ENCODE peak calls at places on chromosomes 2 and 18, in seven cellular contexts. I is spleen, K is stomach, J is transverse colon, A is HepG2, M is GM12878, B is HCT116. R is an unnamed sample. For H3K9me3, the result is how much of the 10 kb centered on the place peaks cover.

GRCh38 chr18:48391863-48392262 is 17.3 kb downstream of the ZBTB7C start:
- DNase-seq in A (no peak), I (no peak), B (no peak), K (peak), J (no peak), M (no peak), R (no peak)

GRCh38 chr2:219629976-219630695 is 2.7 kb downstream of the SLC4A3 start:
- DNase-seq in K (no peak), I (no peak), A (no peak), B (no peak), M (no peak), J (no peak), R (peak)

GRCh38 chr2:240739797-240740196 is 48.1 kb downstream of the AQP12A start:
- DNase-seq in M (no peak), J (no peak), A (no peak), K (no peak), I (no peak), B (no peak), R (no peak)

GRCh38 chr2:20812779-20813178 is 10.1 kb downstream of the LDAH start:
- DNase-seq in B (no peak), J (no peak), K (no peak), A (no peak), M (no peak), I (no peak), R (no peak)

GRCh38 chr2:104429978-104430740 is 423.8 kb upstream of the POU3F3 start:
- DNase-seq in K (no peak), J (no peak), B (no peak), I (no peak), M (no peak), A (no peak), R (no peak)

GRCh38 chr2:98876741-98877140 is 59.3 kb downstream of the CRACDL start:
- DNase-seq in M (no peak), B (no peak), K (no peak), I (no peak), A (no peak), J (no peak), R (no peak)

GRCh38 chr2:70328921-70329561 is 27.2 kb upstream of the FAM136A start:
- DNase-seq in M (no peak), J (peak), A (peak), B (peak), K (peak), I (no peak), R (no peak)

GRCh38 chr18:58998421-58999203 is 133.9 kb downstream of the ZNF532 start:
- DNase-seq in J (peak), M (no peak), K (no peak), B (no peak), I (no peak), A (no peak), R (no peak)

GRCh38 chr2:149313512-149313972 is 16.8 kb upstream of the LYPD6 start:
- DNase-seq in M (peak), J (peak), I (no peak), A (peak), B (peak), K (peak), R (no peak)

GRCh38 chr18:80168982-80169381 is 59.9 kb downstream of the ADNP2 start:
- DNase-seq in J (peak), B (no peak), I (no peak), M (no peak), K (peak), A (no peak), R (no peak)

GRCh38 chr2:43133708-43134570 is 92.5 kb downstream of the ZFP36L2 start:
- DNase-seq in K (peak), B (no peak), M (no peak), J (peak), I (peak), A (no peak), R (no peak)

GRCh38 chr2:217102941-217103340 is 243.1 kb upstream of the TNP1 start:
- DNase-seq in M (no peak), K (no peak), B (no peak), J (no peak), A (no peak), I (no peak), R (no peak)

GRCh38 chr2:109419960-109420370 is 193.8 kb downstream of the SEPTIN10 start:
- DNase-seq in M (no peak), B (no peak), A (no peak), I (peak), K (no peak), J (no peak), R (no peak)

GRCh38 chr2:149017116-149017985 is 21.1 kb upstream of the LYPD6B start:
- DNase-seq in B (peak), M (peak), K (peak), J (peak), I (peak), A (peak), R (peak)

GRCh38 chr18:4455113-4455811 is at the start of gene DLGAP1:
- DNase-seq in K (peak), A (peak), B (no peak), M (no peak), I (peak), J (peak), R (peak)

GRCh38 chr2:48799605-48800004 is 44.1 kb upstream of the LHCGR start:
- DNase-seq in K (no peak), A (no peak), B (no peak), J (no peak), I (no peak), M (no peak), R (no peak)

GRCh38 chr2:232432598-232433184 is 23.3 kb upstream of the ALPI start:
- DNase-seq in B (no peak), K (no peak), I (peak), A (no peak), J (no peak), M (no peak), R (no peak)

GRCh38 chr2:501130-501529 is 176.1 kb downstream of the TMEM18 start:
- DNase-seq in A (no peak), B (peak), K (no peak), M (no peak), J (no peak), I (no peak), R (no peak)

GRCh38 chr18:55290898-55291297 is 297.1 kb downstream of the TCF4 start:
- DNase-seq in K (no peak), I (no peak), J (no peak), M (no peak), A (no peak), B (no peak), R (no peak)

GRCh38 chr2:240346753-240347372 is 88.6 kb upstream of the GPC1 start:
- DNase-seq in K (no peak), A (no peak), B (no peak), M (no peak), J (no peak), I (no peak), R (peak)

GRCh38 chr2:26356771-26357170 is 10.2 kb upstream of the ADGRF3 start:
- DNase-seq in K (no peak), M (no peak), I (no peak), B (no peak), J (no peak), A (no peak), R (no peak)

GRCh38 chr2:220157312-220157711 is 529.9 kb downstream of the SLC4A3 start:
- DNase-seq in A (no peak), M (no peak), I (no peak), K (no peak), J (no peak), B (no peak), R (no peak)

GRCh38 chr2:178806543-178806942 is 680 bp downstream of the TTN start:
- DNase-seq in J (no peak), B (no peak), M (no peak), A (no peak), K (no peak), I (no peak), R (no peak)

GRCh38 chr2:40177366-40177765 is 274.5 kb downstream of the SLC8A1 start:
- DNase-seq in A (no peak), I (no peak), K (no peak), M (no peak), B (no peak), J (no peak), R (no peak)

GRCh38 chr18:55097406-55098170 is 138.3 kb upstream of the CCDC68 start:
- DNase-seq in B (no peak), A (no peak), I (no peak), J (no peak), M (no peak), K (no peak), R (no peak)

GRCh38 chr2:239818531-239819011 is 206.6 kb downstream of the NDUFA10 start:
- DNase-seq in I (peak), K (peak), M (no peak), J (no peak), B (no peak), A (no peak), R (peak)

GRCh38 chr2:240891492-240892340 is 4.2 kb downstream of the MAB21L4 start:
- DNase-seq in B (no peak), I (no peak), J (no peak), K (no peak), M (no peak), A (no peak), R (no peak)

GRCh38 chr2:100470898-100471514 is 724 bp downstream of the NMS start:
- DNase-seq in A (peak), K (no peak), M (no peak), J (no peak), B (no peak), I (no peak), R (no peak)

GRCh38 chr2:119826370-119826961 is 66.7 kb downstream of the PTPN4 start:
- DNase-seq in K (no peak), J (peak), B (no peak), M (no peak), I (no peak), A (peak), R (no peak)

GRCh38 chr18:54835944-54836343 is 7.7 kb downstream of the RAB27B start:
- DNase-seq in B (no peak), I (no peak), A (no peak), M (no peak), J (no peak), K (no peak), R (no peak)

GRCh38 chr2:10135296-10136089 is 13.0 kb downstream of the RRM2 start:
- DNase-seq in B (no peak), K (no peak), J (no peak), A (no peak), I (peak), M (no peak), R (no peak)

GRCh38 chr2:167293172-167293781 is 405.0 kb downstream of the XIRP2 start:
- DNase-seq in B (no peak), A (no peak), J (peak), M (no peak), K (no peak), I (no peak), R (peak)

GRCh38 chr2:104845552-104845931 is 8.4 kb upstream of the POU3F3 start:
- DNase-seq in A (no peak), M (no peak), B (no peak), K (no peak), I (no peak), J (no peak), R (no peak)

GRCh38 chr2:202035941-202036372 is 2.3 kb downstream of the FZD7 start:
- DNase-seq in A (no peak), J (no peak), I (peak), B (no peak), M (no peak), K (no peak), R (peak)

GRCh38 chr2:119475225-119475856 is 43.7 kb downstream of the TMEM37 start:
- DNase-seq in A (peak), M (no peak), B (no peak), K (peak), I (no peak), J (no peak), R (peak)

GRCh38 chr2:11305338-11305737 is 39.1 kb downstream of the ROCK2 start:
- DNase-seq in J (no peak), B (no peak), A (no peak), I (no peak), M (no peak), K (no peak), R (no peak)

GRCh38 chr18:44715841-44716240 is 35.2 kb downstream of the SETBP1 start:
- DNase-seq in K (no peak), I (no peak), B (no peak), M (no peak), J (no peak), A (no peak), R (no peak)

GRCh38 chr18:80254971-80255500 is 7.7 kb upstream of the PARD6G start:
- DNase-seq in A (no peak), M (no peak), K (no peak), B (no peak), I (no peak), J (no peak), R (no peak)

GRCh38 chr2:10407841-10408648 is 40.1 kb downstream of the ODC1 start:
- DNase-seq in J (peak), K (peak), A (peak), M (peak), B (peak), I (peak), R (peak)

GRCh38 chr2:166727105-166727504 is 161.2 kb upstream of the XIRP2 start:
- DNase-seq in A (no peak), J (no peak), M (peak), K (no peak), B (no peak), I (no peak), R (no peak)

DNA sequence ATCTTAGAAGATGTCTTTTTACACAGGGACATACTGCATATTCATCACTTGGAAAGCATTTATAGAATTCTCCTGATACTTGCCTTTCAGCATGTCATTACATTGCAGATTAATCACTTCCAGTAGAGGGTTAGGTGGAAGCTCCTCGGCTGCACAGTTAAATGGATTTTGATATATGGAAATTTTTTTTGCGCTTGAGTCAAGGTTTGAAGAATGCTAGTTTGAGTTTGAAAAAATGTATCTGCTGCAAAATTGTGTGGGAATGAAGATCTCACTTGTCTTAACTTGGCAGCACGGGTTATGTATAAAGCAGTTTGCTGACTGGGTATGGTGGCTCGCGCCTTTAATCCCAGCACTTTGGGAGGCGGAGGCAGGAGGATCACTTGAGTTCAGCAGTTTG is 13.7 kb downstream of the PPP1CB start:
- DNase-seq in A (no peak), M (no peak), K (no peak), J (no peak), B (no peak), I (no peak), R (no peak)
- TF ChIP-seq POLR2AphosphoS5 in A (no peak), M (no peak), K (no peak), J (no peak), B (no peak), I (no peak), R (no peak)

GRCh38 chr2:8956789-8957188 is 46.7 kb downstream of the MBOAT2 start:
- DNase-seq in M (no peak), I (no peak), A (no peak), B (no peak), J (no peak), K (no peak), R (no peak)

GRCh38 chr2:8957593-8957992 is 45.9 kb downstream of the MBOAT2 start:
- DNase-seq in I (no peak), J (no peak), M (no peak), K (no peak), A (no peak), B (no peak), R (no peak)

GRCh38 chr2:8953525-8953924 is 50.0 kb downstream of the MBOAT2 start:
- DNase-seq in K (no peak), M (no peak), B (no peak), A (no peak), I (no peak), J (no peak), R (no peak)

DNA sequence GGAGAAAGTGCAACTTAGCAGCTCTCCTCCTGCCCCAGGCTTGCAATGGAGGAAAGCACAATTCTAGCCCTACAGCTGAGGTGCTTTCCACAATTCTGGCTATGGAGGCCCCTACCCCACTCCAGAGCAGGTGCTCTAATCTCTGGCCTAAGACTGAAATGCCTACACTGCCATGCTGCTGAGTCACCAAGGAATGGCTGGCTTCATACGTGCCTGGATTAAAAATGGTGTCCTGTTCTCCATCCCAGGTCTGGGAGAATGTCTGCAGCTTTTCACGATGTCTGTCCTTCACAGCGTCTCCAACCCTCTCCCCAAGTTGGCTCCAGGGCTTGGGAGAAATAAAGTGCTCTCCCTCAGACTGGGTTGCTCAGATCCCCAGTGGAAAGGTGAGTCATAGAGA is 48.5 kb downstream of the MBOAT2 start:
- DNase-seq in B (no peak), M (no peak), A (no peak), J (no peak), I (no peak), K (no peak), R (no peak)
- H3K9me3 ChIP-seq in B (under half), M (under half), A (under half), J (under half), I (under half), K (under half), R (under half)

DNA sequence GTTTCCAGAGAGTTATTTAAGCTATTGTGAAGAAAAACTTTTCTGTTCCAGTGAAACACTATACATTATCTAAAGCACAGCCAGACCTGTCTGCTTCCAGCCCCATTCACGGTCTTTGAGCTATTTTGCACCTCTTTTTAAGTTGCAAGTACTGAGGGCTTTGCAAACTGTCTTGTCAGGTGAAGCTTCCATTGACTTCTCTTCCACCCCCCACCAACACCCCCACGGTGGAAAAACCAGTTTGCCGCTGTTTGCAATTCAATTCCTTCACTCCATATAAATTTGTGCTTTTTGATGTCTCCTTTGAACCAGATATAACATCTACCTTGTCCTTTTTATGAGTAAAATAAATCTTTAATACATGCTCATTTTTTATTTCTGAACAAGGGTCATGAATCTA is 15.7 kb downstream of the B3GNT7 start:
- DNase-seq in B (no peak), J (no peak), I (no peak), A (no peak), M (no peak), K (no peak), R (no peak)
- H3K4me3 ChIP-seq in B (no peak), J (no peak), I (peak), A (no peak), M (no peak), K (no peak), R (no peak)

GRCh38 chr18:70024088-70024487 is 76.4 kb upstream of the CD226 start:
- DNase-seq in A (no peak), J (no peak), I (no peak), B (no peak), K (no peak), M (no peak), R (no peak)
- TF ChIP-seq POLR2AphosphoS5 in A (no peak), J (no peak), I (no peak), B (no peak), K (no peak), M (no peak), R (no peak)

R was measured in sigmoid colon.